ENCODE peak calls at places on chromosome 6, in four cellular contexts. L is PC-9, V is lung, M is adrenal gland. Q is an unnamed sample.

GRCh38 chr6:79949235-79949634 is 1.9 kb upstream of the ELOVL4 start:
- DNase-seq in M (peak; percentile 41), V (no peak), L (peak; percentile 8), Q (peak; percentile 93)

GRCh38 chr6:157235600-157236039 is 87.7 kb downstream of the TMEM242 start:
- DNase-seq in V (no peak), L (no peak), M (peak; percentile 63), Q (no peak)

GRCh38 chr6:67252663-67253062 is 1382.4 kb upstream of the ADGRB3 start:
- DNase-seq in L (no peak), V (no peak), M (no peak), Q (no peak)

GRCh38 chr6:52373294-52373693 is 11.3 kb downstream of the PAQR8 start:
- DNase-seq in V (no peak), L (no peak), M (no peak), Q (no peak)

GRCh38 chr6:95848717-95849116 is 167.1 kb upstream of the FUT9 start:
- DNase-seq in M (no peak), V (no peak), L (no peak), Q (peak; percentile 0)

GRCh38 chr6:39777661-39778060 is 14.5 kb upstream of the DAAM2 start:
- DNase-seq in L (no peak), V (no peak), M (no peak), Q (no peak)

GRCh38 chr6:149128489-149129145 is 188.9 kb upstream of the TAB2 start:
- DNase-seq in M (no peak), V (no peak), L (no peak), Q (no peak)

GRCh38 chr6:39411465-39411864 is 89.0 kb upstream of the KCNK16 start:
- DNase-seq in L (no peak), M (peak; percentile 40), V (no peak), Q (no peak)

GRCh38 chr6:8047466-8048292 is 16.5 kb downstream of the BLOC1S5 start:
- DNase-seq in M (no peak), L (no peak), V (no peak), Q (peak; percentile 26)

GRCh38 chr6:13924949-13925881 is at the start of gene RNF182:
- DNase-seq in M (no peak), L (peak; percentile 35), V (no peak), Q (peak; percentile 57)

GRCh38 chr6:98039876-98040605 is 757.0 kb upstream of the MMS22L start:
- DNase-seq in L (peak; percentile 6), V (no peak), M (no peak), Q (peak; percentile 74)

GRCh38 chr6:124977067-124977908 is 15.1 kb downstream of the RNF217 start:
- DNase-seq in V (no peak), M (no peak), L (no peak), Q (no peak)

GRCh38 chr6:85392379-85392778 is 57.5 kb upstream of the NT5E start:
- DNase-seq in M (no peak), V (no peak), L (no peak), Q (no peak)

GRCh38 chr6:27311806-27312145 is 297 bp downstream of the POM121L2 start:
- DNase-seq in L (no peak), M (no peak), V (no peak), Q (no peak)

GRCh38 chr6:154384196-154384595 is 27.6 kb upstream of the IPCEF1 start:
- DNase-seq in V (no peak), L (no peak), M (no peak), Q (no peak)

GRCh38 chr6:156454867-156455266 is 322.3 kb upstream of the ARID1B start:
- DNase-seq in L (no peak), M (no peak), V (no peak), Q (no peak)

GRCh38 chr6:56706981-56707726 is 64.5 kb upstream of the DST start:
- DNase-seq in L (no peak), M (no peak), V (no peak), Q (no peak)

GRCh38 chr6:7185561-7185960 is 77.8 kb downstream of the RREB1 start:
- DNase-seq in V (no peak), L (no peak), M (no peak), Q (no peak)

GRCh38 chr6:116412270-116412669 is 41.5 kb downstream of the DSE start:
- DNase-seq in L (no peak), M (peak; percentile 15), V (no peak), Q (no peak)

GRCh38 chr6:100664274-100665040 is 199.7 kb upstream of the SIM1 start:
- DNase-seq in L (no peak), V (no peak), M (no peak), Q (peak; percentile 2)

Q was measured in NCI-H146.